ENCODE peak calls at places on chromosomes 16 and 17, in eight cellular contexts. C, W, F, P, Y, R, X and T are unnamed samples.

GRCh38 chr17:1947743-1948516 is 77.2 kb downstream of the RTN4RL1 start:
- DNase-seq in X (no peak), Y (no peak), R (no peak), F (no peak), P (no peak), C (no peak), W (no peak), T (no peak)

GRCh38 chr17:17484451-17484899 is 7.7 kb downstream of the MED9 start:
- DNase-seq in C (no peak), Y (peak), F (no peak), R (peak), X (peak), W (peak), P (no peak), T (peak)

GRCh38 chr16:83054302-83054701 is 427.5 kb downstream of the CDH13 start:
- DNase-seq in P (no peak), F (no peak), W (no peak), Y (no peak), X (no peak), C (no peak), R (no peak), T (peak)

GRCh38 chr17:58337126-58337599 is 8.6 kb upstream of the TSPOAP1 start:
- DNase-seq in P (no peak), X (no peak), Y (peak), R (peak), C (no peak), W (no peak), F (peak), T (no peak)

GRCh38 chr17:64066709-64067108 is 46.3 kb upstream of the ICAM2 start:
- DNase-seq in Y (peak), W (no peak), C (no peak), R (no peak), X (no peak), F (peak), P (no peak), T (no peak)

GRCh38 chr16:53131363-53132071 is 76.7 kb downstream of the CHD9 start:
- DNase-seq in P (peak), C (peak), W (peak), R (peak), Y (peak), X (peak), F (peak), T (peak)

GRCh38 chr16:72853575-72853974 is 194.4 kb downstream of the ZFHX3 start:
- DNase-seq in R (no peak), F (no peak), P (no peak), C (no peak), Y (no peak), W (no peak), X (no peak), T (no peak)

GRCh38 chr17:70238228-70238627 is 68.9 kb downstream of the KCNJ2 start:
- DNase-seq in P (no peak), F (no peak), C (no peak), R (no peak), W (no peak), X (no peak), Y (no peak), T (no peak)

GRCh38 chr16:75306102-75306762 is 54.8 kb upstream of the BCAR1 start:
- DNase-seq in F (no peak), Y (no peak), R (no peak), P (no peak), W (peak), C (peak), X (peak), T (no peak)

GRCh38 chr16:70267516-70267915 is 15.8 kb upstream of the EXOSC6 start:
- DNase-seq in Y (no peak), W (peak), P (no peak), X (peak), C (peak), R (no peak), F (peak), T (peak)

GRCh38 chr16:67163164-67163902 is 1.2 kb upstream of the HSF4 start:
- DNase-seq in C (no peak), W (peak), R (peak), X (peak), P (no peak), Y (no peak), F (no peak), T (peak)

GRCh38 chr17:7572588-7573323 is 6.7 kb upstream of the CD68 start:
- DNase-seq in F (peak), X (peak), W (peak), C (peak), Y (peak), P (peak), R (peak), T (peak)

GRCh38 chr16:16197331-16197730 is 26.0 kb downstream of the ABCC6 start:
- DNase-seq in C (no peak), W (no peak), R (no peak), Y (no peak), F (no peak), X (no peak), P (no peak), T (no peak)

GRCh38 chr17:36611345-36612072 is 10.1 kb downstream of the MRM1 start:
- DNase-seq in R (no peak), P (no peak), Y (no peak), X (peak), W (peak), C (peak), F (no peak), T (peak)

GRCh38 chr17:15441315-15441714 is 26.1 kb downstream of the CDRT4 start:
- DNase-seq in C (no peak), F (no peak), P (no peak), Y (no peak), W (no peak), R (no peak), X (peak), T (peak)

GRCh38 chr17:40901981-40902862 is 17.2 kb upstream of the KRT20 start:
- DNase-seq in P (no peak), F (no peak), X (peak), C (peak), Y (no peak), R (no peak), W (peak), T (peak)

GRCh38 chr16:57268804-57269800 is 15.4 kb downstream of the PLLP start:
- DNase-seq in W (no peak), F (no peak), C (no peak), Y (no peak), P (no peak), X (peak), R (no peak), T (peak)

GRCh38 chr17:19418312-19418992 is 7.4 kb downstream of the RNF112 start:
- DNase-seq in R (no peak), Y (no peak), W (peak), P (no peak), F (no peak), C (peak), X (peak), T (peak)

GRCh38 chr16:57985204-57986121 is 14.5 kb upstream of the CNGB1 start:
- DNase-seq in P (no peak), R (peak), X (no peak), F (no peak), C (no peak), Y (no peak), W (no peak), T (no peak)

GRCh38 chr17:49753959-49754391 is 10.0 kb downstream of the FAM117A start:
- DNase-seq in Y (no peak), R (no peak), X (peak), C (no peak), P (no peak), W (no peak), F (no peak), T (peak)

GRCh38 chr17:21286066-21286770 is 1.7 kb downstream of the MAP2K3 start:
- DNase-seq in C (peak), X (peak), F (no peak), Y (peak), W (peak), P (no peak), R (peak), T (peak)

GRCh38 chr16:49749816-49750215 is 106.1 kb downstream of the ZNF423 start:
- DNase-seq in W (no peak), F (no peak), X (no peak), R (no peak), C (no peak), P (no peak), Y (no peak), T (no peak)

GRCh38 chr17:59451706-59452105 is 113.7 kb upstream of the DHX40 start:
- DNase-seq in R (no peak), P (no peak), W (peak), C (peak), X (peak), F (no peak), Y (no peak), T (peak)

GRCh38 chr17:66468241-66469087 is 166.1 kb downstream of the PRKCA start:
- DNase-seq in P (no peak), C (no peak), X (peak), Y (no peak), R (no peak), W (peak), F (no peak), T (peak)

GRCh38 chr17:29733151-29733550 is 110.4 kb upstream of the CORO6 start:
- DNase-seq in C (peak), R (no peak), X (peak), Y (no peak), W (peak), P (no peak), F (no peak), T (peak)

GRCh38 chr17:69492410-69493071 is 78.0 kb downstream of the MAP2K6 start:
- DNase-seq in F (no peak), W (peak), R (no peak), Y (no peak), C (peak), P (no peak), X (peak), T (peak)

GRCh38 chr17:44767493-44767892 is 8.7 kb downstream of the ADAM11 start:
- DNase-seq in P (no peak), Y (no peak), W (no peak), R (no peak), C (no peak), X (no peak), F (no peak), T (no peak)

GRCh38 chr17:81261096-81261495 is 22.0 kb downstream of the NDUFAF8 start:
- DNase-seq in R (no peak), C (no peak), P (no peak), W (no peak), Y (no peak), F (no peak), X (no peak), T (no peak)

GRCh38 chr16:79770244-79771064 is 169.9 kb upstream of the MAF start:
- DNase-seq in W (peak), X (peak), F (peak), P (peak), C (no peak), R (peak), Y (peak), T (peak)

GRCh38 chr17:56608941-56609340 is 15.4 kb downstream of the NOG start:
- DNase-seq in Y (no peak), X (no peak), R (no peak), W (no peak), C (no peak), F (no peak), P (no peak), T (no peak)

GRCh38 chr17:42509916-42510315 is 26.1 kb upstream of the NAGLU start:
- DNase-seq in X (no peak), P (no peak), W (no peak), F (no peak), R (no peak), Y (no peak), C (no peak), T (no peak)

GRCh38 chr16:56669005-56669839 is at the start of gene MT1H:
- DNase-seq in F (no peak), W (no peak), C (no peak), X (no peak), Y (no peak), P (no peak), R (no peak), T (no peak)

GRCh38 chr16:73031155-73031866 is 16.6 kb downstream of the ZFHX3 start:
- DNase-seq in R (no peak), X (no peak), C (peak), F (no peak), W (no peak), Y (no peak), P (no peak), T (no peak)

GRCh38 chr16:51449441-51449840 is 298.4 kb upstream of the SALL1 start:
- DNase-seq in W (no peak), C (no peak), F (no peak), R (no peak), Y (no peak), P (no peak), X (no peak), T (no peak)

GRCh38 chr16:73166394-73166971 is 118.6 kb upstream of the ZFHX3 start:
- DNase-seq in R (no peak), W (no peak), X (no peak), P (no peak), F (no peak), Y (no peak), C (no peak), T (no peak)

GRCh38 chr16:55037051-55037450 is 106.4 kb downstream of the IRX5 start:
- DNase-seq in C (no peak), W (no peak), X (no peak), F (no peak), Y (no peak), R (no peak), P (no peak), T (no peak)